ENCODE peak calls at places on chromosome 10, in nine cellular contexts. A is GM12865, W is colonic mucosa, D is fibroblast of the aortic adventitia, I is neural progenitor cell, X is A549, H is bronchial epithelial cell, K is GM23248, M is upper lobe of left lung. J is an unnamed sample.

GRCh38 chr10:88152720-88153119 is 289.3 kb downstream of the PTEN start:
- DNase-seq in A (peak; percentile 90), W (no peak), D (peak; percentile 96), I (no peak), X (peak; percentile 74), H (peak; percentile 100), K (peak; percentile 99), M (no peak), J (peak; percentile 85)

GRCh38 chr10:33136271-33136670 is 178.2 kb upstream of the ITGB1 start:
- DNase-seq in A (peak; percentile 17), W (no peak), D (no peak), I (no peak), X (no peak), H (peak; percentile 90), K (peak; percentile 78), M (no peak), J (no peak)

GRCh38 chr10:15461353-15462108 is 90.4 kb upstream of the FAM171A1 start:
- DNase-seq in A (peak; percentile 10), W (peak; percentile 32), D (peak; percentile 67), I (no peak), X (peak; percentile 73), H (peak; percentile 11), K (peak; percentile 94), M (no peak), J (no peak)

GRCh38 chr10:78310481-78311080 is 276.9 kb downstream of the RPS24 start:
- DNase-seq in A (no peak), W (peak; percentile 10), D (no peak), I (no peak), X (no peak), H (no peak), K (no peak), M (no peak), J (no peak)

GRCh38 chr10:33066558-33067236 is 108.7 kb upstream of the ITGB1 start:
- DNase-seq in A (no peak), W (no peak), D (peak; percentile 80), I (no peak), X (peak; percentile 88), H (peak; percentile 14), K (peak; percentile 78), M (no peak), J (peak; percentile 38)

GRCh38 chr10:103277713-103278299 is 868 bp downstream of the INA start:
- DNase-seq in A (no peak), W (no peak), D (no peak), I (peak; percentile 20), X (no peak), H (no peak), K (no peak), M (peak; percentile 79), J (no peak)

GRCh38 chr10:3825862-3826351 is 40.9 kb upstream of the KLF6 start:
- DNase-seq in A (no peak), W (no peak), D (no peak), I (no peak), X (no peak), H (no peak), K (no peak), M (peak; percentile 61), J (no peak)

GRCh38 chr10:79244841-79245504 is 102.3 kb upstream of the PPIF start:
- DNase-seq in A (peak; percentile 93), W (no peak), D (peak; percentile 75), I (no peak), X (no peak), H (no peak), K (peak; percentile 52), M (no peak), J (no peak)

GRCh38 chr10:110857265-110858158 is 14.2 kb upstream of the PDCD4 start:
- DNase-seq in A (peak; percentile 82), W (peak; percentile 79), D (peak; percentile 97), I (no peak), X (no peak), H (peak; percentile 82), K (peak; percentile 33), M (no peak), J (no peak)

GRCh38 chr10:98528166-98528784 is 81.5 kb upstream of the HPS1 start:
- DNase-seq in A (no peak), W (no peak), D (no peak), I (no peak), X (no peak), H (no peak), K (peak; percentile 77), M (no peak), J (no peak)

GRCh38 chr10:95475003-95475383 is 86.2 kb downstream of the SORBS1 start:
- DNase-seq in A (no peak), W (no peak), D (no peak), I (no peak), X (no peak), H (no peak), K (no peak), M (no peak), J (no peak)

GRCh38 chr10:51097546-51097945 is 23.3 kb downstream of the PRKG1 start:
- DNase-seq in A (no peak), W (no peak), D (peak; percentile 82), I (no peak), X (no peak), H (no peak), K (no peak), M (no peak), J (no peak)
- H3K4me3 ChIP-seq in A (no peak overlapping the region), W (no peak overlapping the region), D (no peak overlapping the region), I (no peak overlapping the region), X (no peak overlapping the region), H (no peak overlapping the region), K (no peak overlapping the region), M (no peak overlapping the region), J (no peak overlapping the region)

DNA sequence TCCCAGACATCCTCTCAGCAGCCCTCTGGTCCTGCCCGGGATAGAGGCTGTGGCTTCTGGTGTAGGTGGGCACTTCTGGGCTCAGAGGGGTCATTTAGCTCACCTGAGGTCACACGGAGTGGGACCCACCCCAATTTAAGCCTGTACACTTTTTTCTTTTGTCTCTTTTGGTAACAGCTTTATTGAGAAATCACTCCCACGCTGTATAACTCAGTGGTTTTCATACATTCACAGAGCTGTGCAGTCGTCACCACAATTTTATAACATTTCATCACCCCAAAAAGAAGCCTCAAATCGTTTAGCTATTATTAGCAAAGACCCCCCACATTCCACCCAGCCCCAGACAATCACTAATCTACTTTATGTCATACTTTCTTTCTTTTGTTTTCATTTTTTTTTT is 62.3 kb downstream of the LHPP start:
- DNase-seq in A (no peak), W (no peak), D (no peak), I (no peak), X (no peak), H (no peak), K (peak; percentile 15), M (no peak), J (no peak)
- H3K4me3 ChIP-seq in A (no peak overlapping the region), W (no peak overlapping the region), D (no peak overlapping the region), I (no peak overlapping the region), X (no peak overlapping the region), H (no peak overlapping the region), K (no peak overlapping the region), M (no peak overlapping the region), J (no peak overlapping the region)

GRCh38 chr10:123704812-123705211 is 38.7 kb downstream of the GPR26 start:
- DNase-seq in A (no peak), W (no peak), D (no peak), I (no peak), X (no peak), H (no peak), K (no peak), M (no peak), J (no peak)
- H3K4me3 ChIP-seq in A (no peak overlapping the region), W (no peak overlapping the region), D (no peak overlapping the region), I (no peak overlapping the region), X (no peak overlapping the region), H (no peak overlapping the region), K (no peak overlapping the region), M (no peak overlapping the region), J (no peak overlapping the region)

DNA sequence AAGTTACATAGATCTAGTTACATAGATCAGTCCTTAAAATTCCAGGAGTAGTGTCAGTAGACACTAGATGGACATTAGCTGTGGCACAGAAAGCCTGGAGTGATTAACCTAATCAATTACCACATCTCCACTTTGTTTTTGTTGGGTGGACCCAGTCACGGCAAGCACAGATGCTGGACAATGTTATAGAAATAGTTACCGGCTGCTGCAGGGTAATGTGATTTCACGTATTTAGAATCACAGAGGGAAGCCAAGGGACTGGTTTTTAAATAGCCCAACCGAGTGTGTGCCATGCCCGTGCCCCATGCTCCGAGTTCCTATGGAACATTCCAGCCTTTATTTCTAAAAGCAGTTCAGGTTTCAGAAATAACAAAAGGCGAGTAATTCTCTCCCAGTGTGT is 2.8 kb downstream of the LGI1 start:
- DNase-seq in A (no peak), W (no peak), D (no peak), I (no peak), X (no peak), H (no peak), K (no peak), M (no peak), J (no peak)
- H3K4me3 ChIP-seq in A (no peak overlapping the region), W (no peak overlapping the region), D (no peak overlapping the region), I (no peak overlapping the region), X (no peak overlapping the region), H (no peak overlapping the region), K (no peak overlapping the region), M (no peak overlapping the region), J (no peak overlapping the region)

GRCh38 chr10:131082201-131082850 is 229.2 kb downstream of the TCERG1L start:
- DNase-seq in A (no peak), W (no peak), D (no peak), I (no peak), X (no peak), H (no peak), K (no peak), M (peak; percentile 53), J (no peak)

GRCh38 chr10:131082991-131083465 is 228.5 kb downstream of the TCERG1L start:
- DNase-seq in A (no peak), W (no peak), D (no peak), I (no peak), X (no peak), H (no peak), K (no peak), M (no peak), J (no peak)

GRCh38 chr10:131084791-131085585 is 226.5 kb downstream of the TCERG1L start:
- DNase-seq in A (no peak), W (no peak), D (no peak), I (no peak), X (no peak), H (no peak), K (no peak), M (peak; percentile 64), J (no peak)

GRCh38 chr10:131085586-131085860 is 226.0 kb downstream of the TCERG1L start:
- DNase-seq in A (no peak), W (no peak), D (no peak), I (no peak), X (no peak), H (no peak), K (no peak), M (no peak), J (no peak)

DNA sequence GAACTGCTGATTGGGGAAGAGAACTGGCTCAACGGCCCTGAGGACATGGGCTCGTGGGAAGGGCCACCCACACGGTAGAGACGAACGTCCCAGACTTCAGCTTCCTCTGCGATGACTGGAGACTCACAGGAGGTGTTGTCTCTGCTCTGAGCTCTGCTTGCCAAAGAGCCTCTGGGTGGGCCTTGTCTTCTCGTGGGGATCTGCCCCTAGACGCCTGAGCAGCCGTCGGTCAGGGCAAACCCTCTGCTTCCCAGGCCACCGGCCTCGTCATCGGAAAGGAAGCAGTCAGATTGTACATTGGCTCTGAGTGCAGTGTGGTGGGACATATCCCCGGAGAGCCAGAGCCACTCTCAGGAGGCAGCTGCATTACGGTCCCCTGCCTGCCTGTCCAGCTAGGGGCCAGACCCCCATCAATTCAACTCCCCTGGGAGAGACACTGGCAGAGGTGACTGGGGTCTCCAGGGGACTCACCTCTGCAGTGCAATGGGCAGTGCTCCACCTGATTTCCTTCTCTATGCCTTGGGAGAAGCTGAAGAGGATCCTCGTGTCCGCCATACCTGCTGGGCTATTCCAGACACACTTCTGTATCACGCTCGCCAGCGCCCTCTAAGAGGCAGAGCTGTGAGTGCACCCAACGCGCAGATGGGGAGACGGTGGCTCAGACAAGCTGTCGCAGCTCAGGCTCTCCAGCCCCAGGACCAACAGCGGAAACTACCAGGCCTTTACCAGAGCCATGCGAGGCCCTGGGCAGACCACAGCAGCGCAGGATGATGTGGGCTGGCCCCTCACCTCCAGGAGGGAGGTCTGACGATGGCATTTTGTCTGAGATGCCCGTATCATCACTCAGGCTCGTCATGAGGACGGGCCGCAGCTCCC is 227.4 kb downstream of the TCERG1L start:
- DNase-seq in A (no peak), W (no peak), D (no peak), I (peak; percentile 58), X (no peak), H (no peak), K (no peak), M (peak; percentile 48), J (no peak)
- H3K4me3 ChIP-seq in A (no peak overlapping the region), W (no peak overlapping the region), D (no peak overlapping the region), I (no peak overlapping the region), X (no peak overlapping the region), H (no peak overlapping the region), K (no peak overlapping the region), M (no peak overlapping the region), J (no peak overlapping the region)